ENCODE peak calls at places on chromosomes 4 and X, in five cellular contexts. J is mammary epithelial cell, A is fibroblast of lung, H is neural progenitor cell, E is astrocyte. Y is an unnamed sample.

GRCh38 chr4:142567199-142567598 is 278.9 kb downstream of the INPP4B start:
- DNase-seq in J (no peak), A (peak), E (no peak), H (peak), Y (peak)

GRCh38 chr4:105149771-105150170 is 3.1 kb downstream of the TET2 start:
- DNase-seq in J (no peak), H (no peak), A (peak), E (no peak), Y (no peak)

GRCh38 chr4:185201983-185202962 is 1.5 kb downstream of the CFAP97 start:
- DNase-seq in J (no peak), H (peak), E (peak), A (peak), Y (peak)

GRCh38 chr4:139208404-139208945 is 31.5 kb upstream of the ELF2 start:
- DNase-seq in J (peak), H (no peak), E (peak), A (peak), Y (no peak)

GRCh38 chr4:113899260-113900177 is 79.9 kb downstream of the ARSJ start:
- DNase-seq in H (no peak), J (peak), E (no peak), A (no peak), Y (no peak)

GRCh38 chrX:129701624-129702069 is 37.1 kb upstream of the XPNPEP2 start:
- DNase-seq in E (peak), J (no peak), A (peak), H (no peak), Y (no peak)

GRCh38 chr4:109418588-109418987 is 15.0 kb upstream of the SEC24B start:
- DNase-seq in H (no peak), E (no peak), J (no peak), A (no peak), Y (no peak)

GRCh38 chr4:169201144-169202124 is 69.3 kb downstream of the SH3RF1 start:
- DNase-seq in E (no peak), A (no peak), H (no peak), J (no peak), Y (no peak)

GRCh38 chr4:105895609-105896460 is 564 bp downstream of the NPNT start:
- DNase-seq in E (peak), H (peak), J (peak), A (peak), Y (peak)

GRCh38 chrX:39242187-39242586 is 440.9 kb downstream of the MID1IP1 start:
- DNase-seq in A (peak), H (peak), J (peak), E (peak), Y (peak)

GRCh38 chr4:143178923-143179322 is 5.8 kb upstream of the USP38 start:
- DNase-seq in A (no peak), J (peak), E (no peak), H (no peak), Y (peak)

GRCh38 chr4:23770011-23770410 is 119.8 kb downstream of the PPARGC1A start:
- DNase-seq in E (peak), J (no peak), H (no peak), A (peak), Y (no peak)

GRCh38 chr4:94305468-94306225 is 37.0 kb downstream of the HPGDS start:
- DNase-seq in A (peak), H (no peak), E (no peak), J (no peak), Y (no peak)

GRCh38 chrX:20270557-20270880 is 3.8 kb upstream of the RPS6KA3 start:
- DNase-seq in H (no peak), E (peak), J (peak), A (no peak), Y (no peak)

GRCh38 chrX:2550288-2551020 is 49.7 kb upstream of the DHRSX start:
- DNase-seq in A (no peak), J (no peak), E (no peak), H (no peak), Y (no peak)

GRCh38 chr4:78706302-78706701 is 69.8 kb upstream of the BMP2K start:
- DNase-seq in E (peak), A (peak), J (no peak), H (no peak), Y (peak)

GRCh38 chrX:54921427-54922021 is 900 bp downstream of the TRO start:
- DNase-seq in H (peak), A (peak), E (peak), J (no peak), Y (peak)

GRCh38 chr4:187565416-187565815 is 430.2 kb upstream of the ZFP42 start:
- DNase-seq in A (no peak), H (peak), J (no peak), E (no peak), Y (peak)

GRCh38 chr4:142846729-142847606 is 867 bp upstream of the INPP4B start:
- DNase-seq in A (peak), H (peak), J (peak), E (no peak), Y (peak)

GRCh38 chr4:55326629-55327028 is 19.4 kb upstream of the SRD5A3 start:
- DNase-seq in E (no peak), H (no peak), J (no peak), A (no peak), Y (no peak)

GRCh38 chr4:184273166-184274147 is 55.8 kb upstream of the ENPP6 start:
- DNase-seq in H (no peak), E (no peak), A (no peak), J (no peak), Y (no peak)

GRCh38 chr4:87880106-87880505 is 47.3 kb downstream of the MEPE start:
- DNase-seq in A (no peak), J (no peak), E (no peak), H (no peak), Y (no peak)

GRCh38 chr4:107519057-107519456 is 201.0 kb downstream of the PAPSS1 start:
- DNase-seq in E (no peak), J (peak), A (peak), H (peak), Y (peak)

GRCh38 chr4:138897818-138898226 is 117.8 kb upstream of the NOCT start:
- DNase-seq in A (peak), H (no peak), J (peak), E (peak), Y (no peak)

GRCh38 chrX:23752740-23753435 is 9.8 kb upstream of the ACOT9 start:
- DNase-seq in E (peak), A (peak), J (no peak), H (no peak), Y (no peak)

GRCh38 chr4:86961605-86962295 is 26.9 kb downstream of the AFF1 start:
- DNase-seq in H (no peak), E (peak), A (peak), J (no peak), Y (no peak)

GRCh38 chrX:136261316-136261715 is 10.1 kb upstream of the MAP7D3 start:
- DNase-seq in H (no peak), J (no peak), E (no peak), A (no peak), Y (no peak)

GRCh38 chr4:9800878-9801277 is 19.4 kb downstream of the DRD5 start:
- DNase-seq in E (no peak), A (no peak), H (no peak), J (no peak), Y (no peak)

GRCh38 chrX:45479835-45480422 is 279.3 kb upstream of the DIPK2B start:
- DNase-seq in A (peak), E (peak), J (peak), H (no peak), Y (no peak)

GRCh38 chr4:54877006-54877405 is 219.2 kb downstream of the KIT start:
- DNase-seq in A (peak), E (peak), J (peak), H (no peak), Y (no peak)

GRCh38 chr4:109921384-109921808 is 8.7 kb downstream of the EGF start:
- DNase-seq in J (peak), A (peak), E (peak), H (peak), Y (peak)

GRCh38 chr4:156779774-156780173 is 191.8 kb downstream of the PDGFC start:
- DNase-seq in J (peak), H (no peak), E (peak), A (peak), Y (no peak)

GRCh38 chr4:70704333-70705145 is 16.2 kb downstream of the UTP3 start:
- DNase-seq in A (peak), H (peak), E (peak), J (peak), Y (peak)

GRCh38 chrX:150566734-150567182 is 1.7 kb upstream of the MTM1 start:
- DNase-seq in H (peak), E (no peak), A (no peak), J (no peak), Y (peak)

GRCh38 chr4:158624889-158625478 is 46.7 kb downstream of the C4orf46 start:
- DNase-seq in H (peak), J (peak), A (peak), E (peak), Y (peak)

GRCh38 chrX:140710710-140711109 is 1.2 kb downstream of the LINC00632 start:
- DNase-seq in E (no peak), J (no peak), A (peak), H (no peak), Y (peak)

GRCh38 chr4:9979101-9979815 is 42.0 kb downstream of the SLC2A9 start:
- DNase-seq in A (no peak), J (no peak), H (no peak), E (no peak), Y (peak)

GRCh38 chr4:111323496-111323895 is 700.6 kb upstream of the PITX2 start:
- DNase-seq in E (peak), H (no peak), A (peak), J (no peak), Y (no peak)

DNA sequence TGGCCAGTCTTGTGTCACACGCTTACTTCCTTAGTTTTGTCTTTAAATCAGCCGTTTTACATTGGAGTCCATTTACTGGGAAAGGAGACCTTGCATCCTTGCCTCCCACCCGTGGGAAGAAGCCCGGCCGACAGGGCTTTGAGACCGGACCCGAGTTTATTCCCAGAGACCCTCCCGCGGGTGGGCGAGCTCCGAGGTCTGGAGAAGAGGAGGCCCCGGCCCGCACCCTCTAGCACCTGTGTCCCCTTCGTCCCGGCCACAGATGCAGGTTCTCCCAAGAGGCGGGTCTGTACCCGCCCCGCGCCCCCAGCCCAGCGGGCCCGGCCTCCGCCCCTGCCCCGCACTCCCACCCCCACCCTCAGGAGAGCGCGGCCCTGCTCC is 3.8 kb upstream of the SLC26A1 start:
- DNase-seq in E (no peak), H (no peak), A (no peak), J (no peak), Y (no peak)
- TF ChIP-seq EZH2 in E (peak), H (no peak), A (peak), J (no peak), Y (no peak)

GRCh38 chr4:3484057-3484973 is 21.2 kb downstream of the DOK7 start:
- DNase-seq in J (peak), H (no peak), A (no peak), E (no peak), Y (no peak)

GRCh38 chr4:3483471-3483921 is 20.4 kb downstream of the DOK7 start:
- DNase-seq in J (no peak), H (peak), E (peak), A (peak), Y (no peak)

GRCh38 chr4:3485882-3486555 is 22.9 kb downstream of the DOK7 start:
- DNase-seq in A (no peak), J (no peak), E (no peak), H (no peak), Y (no peak)

GRCh38 chr4:3486556-3487270 is 23.6 kb downstream of the DOK7 start:
- DNase-seq in J (peak), A (no peak), E (no peak), H (peak), Y (no peak)

DNA sequence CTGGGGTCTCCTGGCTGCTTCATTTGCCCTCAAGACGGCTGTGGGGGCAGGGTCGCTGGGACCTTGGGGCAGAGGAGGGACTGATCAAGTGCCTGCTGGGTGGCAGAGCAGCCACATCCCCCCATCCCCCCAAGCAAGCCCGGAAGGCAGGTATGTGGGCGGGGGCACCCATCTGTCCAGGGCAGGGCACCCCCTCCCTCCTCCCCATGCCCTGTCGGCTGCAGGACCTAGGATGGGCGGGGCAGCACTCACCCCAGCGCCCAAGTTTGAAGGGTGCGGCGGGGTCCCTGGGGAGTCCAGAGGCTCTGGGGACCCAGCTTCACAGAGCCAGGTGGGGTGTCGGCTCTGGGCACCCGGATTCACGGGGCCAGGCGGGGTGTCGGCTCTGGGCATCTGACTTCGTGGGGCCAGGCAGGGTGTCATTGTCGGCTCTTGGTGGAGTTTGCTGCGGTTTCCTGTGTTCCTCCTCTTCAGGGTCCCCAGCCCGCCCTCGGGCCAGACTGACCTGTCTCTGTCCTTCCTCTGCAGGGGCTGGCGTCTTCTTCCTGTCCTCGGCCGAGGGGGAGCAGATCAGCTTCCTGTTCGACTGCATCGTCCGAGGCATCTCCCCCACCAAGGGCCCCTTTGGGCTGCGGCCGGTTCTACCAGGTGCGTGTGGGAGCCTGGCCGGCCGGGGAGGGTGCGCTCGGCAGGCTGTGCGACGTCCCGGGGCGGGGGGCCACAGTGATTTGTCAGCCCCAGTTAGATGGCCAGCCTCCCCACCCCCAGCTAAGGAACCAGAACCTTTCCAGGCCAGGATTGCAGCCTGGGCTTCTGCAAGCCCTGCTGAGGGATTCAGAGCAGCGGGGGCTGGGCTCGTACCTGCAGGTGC is 22.1 kb downstream of the DOK7 start:
- DNase-seq in A (no peak), J (peak), H (no peak), E (no peak), Y (no peak)
- TF ChIP-seq EZH2 in A (no peak), J (no peak), H (no peak), E (no peak), Y (no peak)

GRCh38 chr4:65918217-65918616 is 247.9 kb upstream of the EPHA5 start:
- DNase-seq in H (peak), E (peak), A (peak), J (no peak), Y (no peak)
- TF ChIP-seq EZH2 in H (no peak), E (no peak), A (no peak), J (no peak), Y (no peak)

GRCh38 chr4:5451243-5451642 is 257.1 kb downstream of the EVC2 start:
- DNase-seq in A (no peak), E (no peak), H (no peak), J (no peak), Y (no peak)

GRCh38 chr4:5444918-5445517 is 263.3 kb downstream of the EVC2 start:
- DNase-seq in J (no peak), H (no peak), E (no peak), A (no peak), Y (no peak)

GRCh38 chr4:5448286-5448685 is 260.1 kb downstream of the EVC2 start:
- DNase-seq in H (no peak), J (no peak), A (no peak), E (no peak), Y (no peak)

GRCh38 chr4:5452156-5452555 is 256.2 kb downstream of the EVC2 start:
- DNase-seq in H (no peak), E (no peak), J (no peak), A (no peak), Y (no peak)

GRCh38 chr4:5446595-5446994 is 261.8 kb downstream of the EVC2 start:
- DNase-seq in E (no peak), A (no peak), J (no peak), H (no peak), Y (no peak)
- TF ChIP-seq EZH2 in E (no peak), A (no peak), J (no peak), H (no peak), Y (no peak)

GRCh38 chr4:46390353-46391058 is 578 bp upstream of the GABRA2 start:
- DNase-seq in H (peak), A (no peak), E (no peak), J (no peak), Y (peak)
- TF ChIP-seq EZH2 in H (peak), A (peak), E (peak), J (peak), Y (peak)

GRCh38 chrX:153901753-153902140 is 2.7 kb upstream of the AVPR2 start:
- DNase-seq in J (no peak), A (no peak), H (no peak), E (no peak), Y (no peak)

GRCh38 chrX:153903991-153904957 is at the start of gene AVPR2:
- DNase-seq in J (no peak), A (no peak), E (no peak), H (no peak), Y (no peak)

GRCh38 chrX:153900806-153901752 is 3.4 kb upstream of the AVPR2 start:
- DNase-seq in E (peak), J (peak), H (peak), A (peak), Y (peak)

GRCh38 chrX:153903238-153903980 is 1.1 kb upstream of the AVPR2 start:
- DNase-seq in E (no peak), H (no peak), J (no peak), A (no peak), Y (no peak)

DNA sequence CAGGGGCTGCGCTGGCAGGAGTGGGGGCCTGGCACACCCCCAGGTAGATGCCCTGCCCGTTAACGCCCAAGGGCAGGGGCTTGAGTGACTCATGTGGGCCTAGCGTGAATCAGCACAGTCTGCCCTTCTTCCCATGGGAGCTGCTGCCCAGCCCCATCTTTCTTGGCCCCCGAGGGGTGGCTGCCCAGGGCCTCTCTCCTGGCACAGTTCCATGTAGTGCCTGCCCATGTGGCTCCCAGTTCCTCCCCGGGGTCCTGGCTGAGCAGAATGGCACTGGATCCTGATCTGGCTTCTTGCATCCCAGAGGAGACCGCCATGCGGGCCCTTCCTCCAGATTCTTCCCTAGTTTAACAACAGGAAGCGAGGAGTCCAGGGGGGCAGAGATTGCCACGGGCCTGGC is 2.1 kb upstream of the AVPR2 start:
- DNase-seq in E (no peak), J (no peak), H (no peak), A (no peak), Y (no peak)
- TF ChIP-seq EZH2 in E (no peak), J (no peak), H (no peak), A (no peak), Y (no peak)